ENCODE peak calls at places on chromosomes 13 and 19, in ten cellular contexts. E, W, O, H, B, J, X, T, N and S are unnamed samples.

GRCh38 chr19:31266196-31266595 is 83.0 kb downstream of the TSHZ3 start:
- DNase-seq in E (no peak), W (no peak), O (no peak), H (no peak), B (no peak), J (no peak), X (no peak), T (no peak), N (no peak), S (no peak)

GRCh38 chr19:20247016-20247683 is 80.1 kb downstream of the ZNF486 start:
- DNase-seq in E (no peak), W (peak), O (no peak), H (no peak), B (peak), J (no peak), X (peak), T (peak), N (peak), S (peak)

GRCh38 chr13:60012503-60012902 is 151.2 kb downstream of the DIAPH3 start:
- DNase-seq in E (no peak), W (no peak), O (no peak), H (no peak), B (no peak), J (no peak), X (no peak), T (peak), N (peak), S (peak)

GRCh38 chr19:5083547-5083965 is 114.6 kb downstream of the KDM4B start:
- DNase-seq in E (peak), W (peak), O (no peak), H (no peak), B (peak), J (no peak), X (no peak), T (no peak), N (no peak), S (no peak)

GRCh38 chr13:82717249-82717648 is 1165.0 kb downstream of the SLITRK1 start:
- DNase-seq in E (peak), W (peak), O (no peak), H (no peak), B (no peak), J (no peak), X (no peak), T (peak), N (no peak), S (peak)

GRCh38 chr13:112117955-112118302 is 51.0 kb downstream of the SOX1 start:
- DNase-seq in E (no peak), W (no peak), O (no peak), H (no peak), B (no peak), J (no peak), X (no peak), T (no peak), N (no peak), S (no peak)

GRCh38 chr13:48808689-48809088 is 155.0 kb downstream of the CYSLTR2 start:
- DNase-seq in E (peak), W (peak), O (no peak), H (peak), B (peak), J (no peak), X (no peak), T (no peak), N (no peak), S (no peak)

GRCh38 chr19:12859546-12859945 is 21.2 kb downstream of the MAST1 start:
- DNase-seq in E (no peak), W (no peak), O (no peak), H (no peak), B (no peak), J (no peak), X (no peak), T (no peak), N (no peak), S (no peak)

GRCh38 chr19:2654585-2654861 is 48.0 kb downstream of the GNG7 start:
- DNase-seq in E (no peak), W (no peak), O (no peak), H (no peak), B (no peak), J (no peak), X (no peak), T (no peak), N (no peak), S (no peak)

GRCh38 chr13:99335087-99335486 is 27.9 kb upstream of the GPR183 start:
- DNase-seq in E (no peak), W (no peak), O (no peak), H (no peak), B (no peak), J (no peak), X (no peak), T (no peak), N (no peak), S (no peak)

GRCh38 chr19:24049537-24049936 is 37.5 kb upstream of the ZNF254 start:
- DNase-seq in E (no peak), W (no peak), O (no peak), H (no peak), B (no peak), J (no peak), X (no peak), T (no peak), N (no peak), S (no peak)

GRCh38 chr13:42065414-42065813 is 17.0 kb downstream of the DGKH start:
- DNase-seq in E (no peak), W (no peak), O (no peak), H (no peak), B (no peak), J (no peak), X (no peak), T (no peak), N (no peak), S (no peak)

DNA sequence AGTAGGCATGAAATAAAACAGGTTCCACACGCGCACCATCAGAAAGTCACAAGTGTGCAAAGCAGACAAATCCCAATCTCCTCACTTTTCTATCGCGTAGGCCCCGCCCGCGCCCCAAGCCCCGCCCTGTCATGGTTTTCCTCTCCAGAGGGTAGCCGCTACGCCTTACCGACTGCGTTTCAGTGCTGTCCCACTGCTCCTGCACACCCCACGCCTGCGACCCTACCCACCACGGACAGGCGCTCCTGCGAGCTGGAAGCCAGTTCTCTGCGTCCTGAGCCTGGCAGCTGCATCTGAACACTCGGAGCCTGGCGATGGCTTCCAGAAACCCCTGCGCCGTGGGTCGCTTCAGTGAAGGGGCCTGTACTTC is 379 bp upstream of the ZNF470 start:
- DNase-seq in E (peak), W (peak), O (peak), H (no peak), B (peak), J (no peak), X (peak), T (peak), N (peak), S (peak)
- H3K4me3 ChIP-seq in E (peak), W (peak), O (peak), H (peak), B (peak), J (peak), X (peak), T (peak), N (peak), S (peak)

DNA sequence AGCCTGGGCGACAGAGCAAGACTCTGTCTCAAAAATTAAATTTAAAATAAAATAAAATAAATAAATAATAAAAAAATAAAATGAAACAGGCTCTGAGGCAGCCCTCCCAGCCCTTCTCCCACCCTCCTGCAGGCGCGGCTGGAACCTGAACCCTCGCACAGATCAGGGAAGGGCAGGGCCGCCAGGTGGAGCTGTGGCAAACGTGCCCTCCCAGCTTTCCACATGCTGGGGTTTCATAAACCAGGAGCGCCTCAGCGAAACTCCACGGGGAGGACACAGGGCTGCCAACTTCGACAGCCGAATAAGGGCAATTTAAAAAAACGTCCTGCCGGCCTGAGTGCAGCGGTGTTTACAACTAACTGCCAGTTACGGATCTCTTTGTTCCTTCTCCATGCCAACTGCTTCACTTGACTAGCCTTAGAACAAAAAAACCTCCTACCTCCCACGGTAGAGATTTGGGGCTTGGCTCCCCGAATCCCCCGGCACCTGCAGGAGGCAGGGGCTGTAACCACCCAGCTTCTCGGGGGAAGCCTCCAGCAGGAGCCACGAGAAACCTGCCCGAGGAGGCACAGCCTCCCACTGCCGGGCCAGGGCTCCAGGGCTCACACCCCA is 15.9 kb downstream of the ZNF787 start:
- DNase-seq in E (no peak), W (peak), O (peak), H (peak), B (peak), J (peak), X (no peak), T (peak), N (peak), S (peak)
- TF ChIP-seq CTCF in E (peak), W (peak), O (peak), H (peak), B (peak), J (peak), X (peak), T (peak), N (peak), S (peak)

GRCh38 chr19:1269065-1269477 is at the start of gene CIRBP:
- DNase-seq in E (peak), W (peak), O (peak), H (peak), B (peak), J (peak), X (peak), T (peak), N (peak), S (peak)

GRCh38 chr19:1266818-1267440 is 2.2 kb upstream of the CIRBP start:
- DNase-seq in E (no peak), W (peak), O (no peak), H (peak), B (peak), J (no peak), X (peak), T (no peak), N (peak), S (peak)

GRCh38 chr19:1266116-1266817 is 2.9 kb upstream of the CIRBP start:
- DNase-seq in E (peak), W (peak), O (peak), H (peak), B (peak), J (no peak), X (peak), T (peak), N (peak), S (peak)

GRCh38 chr19:1268392-1269064 is 604 bp upstream of the CIRBP start:
- DNase-seq in E (no peak), W (no peak), O (no peak), H (no peak), B (peak), J (no peak), X (no peak), T (no peak), N (peak), S (no peak)

DNA sequence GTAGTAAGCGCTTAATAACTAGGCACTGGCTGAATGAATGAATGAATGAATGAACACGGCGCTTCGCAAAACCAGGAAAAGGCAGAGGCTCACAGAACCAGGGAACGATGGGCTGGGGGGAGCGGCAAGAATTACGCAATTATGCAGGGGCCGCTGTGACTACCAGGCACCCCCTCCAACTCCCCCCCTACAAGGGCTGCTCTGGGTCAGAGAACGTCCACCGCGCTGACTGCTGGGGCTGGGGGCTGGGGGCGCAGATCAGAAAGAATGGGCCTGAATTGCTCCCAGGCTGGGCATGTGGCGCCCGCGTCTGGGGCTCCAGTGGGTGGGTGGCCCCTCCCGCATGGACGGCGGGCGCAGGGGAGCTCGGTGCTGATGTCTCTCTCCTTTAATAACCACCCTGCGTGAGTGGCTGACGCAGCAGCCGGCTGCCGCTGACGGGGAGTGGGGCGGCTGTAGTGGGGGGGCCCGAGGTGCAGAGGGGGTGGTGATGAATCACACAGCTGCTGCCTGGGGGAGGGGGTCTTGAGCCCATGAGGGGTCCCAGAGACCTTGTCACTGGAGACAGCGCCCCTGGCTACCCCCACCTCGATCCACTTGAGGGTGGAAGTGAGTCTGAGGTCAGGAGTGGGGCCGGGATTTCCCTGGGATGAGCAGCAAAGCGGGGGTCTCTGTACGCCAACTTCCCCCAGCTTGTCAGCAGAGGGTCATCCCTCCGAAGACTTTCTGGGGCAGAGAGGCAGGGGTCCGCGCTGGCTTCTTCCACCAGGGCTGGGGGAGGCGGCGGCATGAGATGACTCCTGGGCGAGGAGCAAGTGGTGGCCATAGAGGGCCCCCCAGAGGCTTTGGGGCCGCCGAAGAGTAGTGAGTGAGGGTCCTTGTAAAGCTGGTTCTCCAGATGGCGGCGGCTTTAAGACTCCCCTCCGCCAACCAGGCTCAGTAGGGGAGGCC is 1.4 kb upstream of the CIRBP start:
- DNase-seq in E (no peak), W (no peak), O (no peak), H (no peak), B (no peak), J (no peak), X (no peak), T (no peak), N (peak), S (no peak)
- H3K4me3 ChIP-seq in E (peak), W (peak), O (no peak), H (peak), B (no peak), J (peak), X (peak), T (peak), N (no peak), S (peak)

DNA sequence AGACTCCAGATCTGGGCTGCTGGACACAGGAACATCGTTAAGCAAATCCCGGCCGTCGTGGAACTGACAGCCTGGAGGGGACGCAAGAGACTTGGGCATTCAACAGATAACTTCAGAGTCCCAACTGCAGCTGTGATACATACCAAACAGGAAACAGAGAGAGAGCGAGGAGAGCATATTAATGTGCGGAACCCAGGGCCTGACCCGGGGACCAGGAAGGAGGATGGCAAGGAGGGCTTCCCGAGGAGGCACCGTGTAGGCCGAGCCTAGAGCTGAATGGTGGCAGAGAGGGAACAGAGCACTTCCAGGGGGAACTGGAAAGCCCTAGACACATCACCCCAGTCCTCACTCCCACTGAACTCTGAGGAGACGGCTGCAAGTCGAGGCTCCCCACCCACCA is 68.1 kb downstream of the SIPA1L3 start:
- DNase-seq in E (no peak), W (no peak), O (no peak), H (no peak), B (peak), J (no peak), X (no peak), T (no peak), N (no peak), S (no peak)
- TF ChIP-seq CTCF in E (no peak), W (no peak), O (no peak), H (no peak), B (no peak), J (no peak), X (no peak), T (no peak), N (no peak), S (no peak)

GRCh38 chr19:48396871-48397176 is 3.4 kb downstream of the GRIN2D start:
- DNase-seq in E (no peak), W (no peak), O (no peak), H (no peak), B (no peak), J (no peak), X (no peak), T (no peak), N (no peak), S (no peak)

GRCh38 chr19:48400018-48400742 is 6.7 kb downstream of the GRIN2D start:
- DNase-seq in E (peak), W (peak), O (no peak), H (peak), B (peak), J (peak), X (peak), T (peak), N (peak), S (peak)

GRCh38 chr19:48397263-48397635 is 3.8 kb downstream of the GRIN2D start:
- DNase-seq in E (no peak), W (no peak), O (no peak), H (no peak), B (no peak), J (no peak), X (no peak), T (no peak), N (no peak), S (no peak)

GRCh38 chr19:48397636-48398328 is 4.3 kb downstream of the GRIN2D start:
- DNase-seq in E (no peak), W (peak), O (no peak), H (no peak), B (no peak), J (no peak), X (no peak), T (no peak), N (no peak), S (no peak)

DNA sequence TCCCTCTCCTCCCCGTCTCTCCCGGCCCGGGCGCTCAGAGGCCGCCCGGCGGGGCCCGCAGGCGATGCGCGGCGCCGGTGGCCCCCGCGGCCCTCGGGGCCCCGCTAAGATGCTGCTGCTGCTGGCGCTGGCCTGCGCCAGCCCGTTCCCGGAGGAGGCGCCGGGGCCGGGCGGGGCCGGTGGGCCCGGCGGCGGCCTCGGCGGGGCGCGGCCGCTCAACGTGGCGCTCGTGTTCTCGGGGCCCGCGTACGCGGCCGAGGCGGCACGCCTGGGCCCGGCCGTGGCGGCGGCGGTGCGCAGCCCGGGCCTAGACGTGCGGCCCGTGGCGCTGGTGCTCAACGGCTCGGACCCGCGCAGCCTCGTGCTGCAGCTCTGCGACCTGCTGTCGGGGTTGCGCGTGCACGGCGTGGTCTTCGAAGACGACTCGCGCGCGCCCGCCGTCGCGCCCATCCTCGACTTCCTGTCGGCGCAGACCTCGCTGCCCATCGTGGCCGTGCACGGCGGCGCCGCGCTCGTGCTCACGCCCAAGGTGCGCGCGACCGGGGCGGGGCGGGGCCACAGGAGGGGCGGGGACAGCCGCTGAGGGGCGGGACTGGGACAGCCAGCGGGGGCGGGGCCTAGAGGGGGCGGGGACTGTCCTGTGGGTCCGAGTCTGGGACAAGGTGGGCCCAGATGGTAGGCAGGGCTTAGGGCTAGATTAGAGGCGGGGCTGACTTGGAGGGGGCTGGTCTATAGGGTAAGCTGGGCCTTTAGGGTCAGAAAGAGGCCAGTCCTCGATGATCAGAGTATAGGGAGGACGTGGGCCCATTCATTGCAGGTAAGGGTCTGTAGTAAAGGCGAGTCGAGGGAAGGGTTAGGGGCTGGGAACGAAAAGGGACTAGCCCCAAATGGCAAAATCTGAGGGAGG is 5.1 kb downstream of the GRIN2D start:
- DNase-seq in E (peak), W (peak), O (peak), H (peak), B (peak), J (peak), X (peak), T (peak), N (peak), S (peak)
- H3K4me3 ChIP-seq in E (peak), W (peak), O (peak), H (peak), B (no peak), J (peak), X (peak), T (peak), N (no peak), S (peak)

DNA sequence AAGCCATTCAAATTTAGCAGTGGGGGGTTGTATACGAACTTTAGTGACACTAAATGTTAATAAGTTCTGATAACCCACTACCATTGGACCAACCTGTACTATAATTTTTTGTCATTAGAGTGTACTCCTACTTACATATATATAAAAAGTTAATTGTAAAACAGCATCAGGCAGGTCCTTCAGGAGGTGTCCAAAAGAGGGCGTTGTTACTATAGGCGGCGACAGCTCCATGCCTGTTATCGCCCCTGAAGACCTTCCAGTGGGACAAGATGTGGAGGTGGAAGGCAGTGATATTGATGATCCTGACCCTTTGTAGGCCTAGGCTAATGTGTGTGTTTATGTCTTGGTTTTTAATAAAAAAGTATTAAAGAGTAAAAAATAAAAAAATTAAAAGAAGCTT is 27.5 kb downstream of the SPRYD7 start:
- DNase-seq in E (no peak), W (no peak), O (no peak), H (peak), B (no peak), J (no peak), X (no peak), T (no peak), N (no peak), S (no peak)
- TF ChIP-seq CTCF in E (peak), W (no peak), O (no peak), H (no peak), B (no peak), J (peak), X (peak), T (no peak), N (no peak), S (no peak)

DNA sequence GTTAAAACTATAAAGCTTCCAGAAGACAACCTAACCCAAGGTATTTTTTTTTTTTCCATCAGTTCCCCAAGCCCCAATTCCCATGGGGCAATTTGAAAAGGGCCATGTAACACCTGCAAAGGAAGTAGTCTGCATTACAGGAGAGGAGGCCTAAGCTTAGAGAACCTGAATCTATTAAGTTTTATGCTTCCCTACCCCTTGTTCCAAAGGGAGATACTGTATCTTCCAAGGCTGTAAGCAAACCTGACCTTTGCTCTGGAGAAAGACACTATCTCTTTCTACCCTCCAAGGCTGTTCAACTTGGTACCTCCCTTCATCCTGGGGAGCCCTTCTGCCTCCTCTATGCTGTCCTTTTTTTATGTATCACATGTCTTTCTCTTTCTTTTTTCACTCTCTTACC is 15.0 kb downstream of the KATNAL1 start:
- DNase-seq in E (no peak), W (no peak), O (no peak), H (peak), B (no peak), J (no peak), X (no peak), T (no peak), N (no peak), S (no peak)
- H3K4me3 ChIP-seq in E (no peak), W (no peak), O (no peak), H (no peak), B (no peak), J (no peak), X (no peak), T (no peak), N (no peak), S (no peak)